ENCODE peak calls at places on chromosome 4, in eight cellular contexts. One of them, this sample, is unnamed.

GRCh38 chr4:47930971-47931804 is 16.8 kb upstream of the NFXL1 start:
- DNase-seq in effector memory CD8-positive, alpha-beta T cell: no peak
- DNase-seq in MV-4-11: no peak
- DNase-seq in D341Med: no peak
- DNase-seq in GDM1: no peak
- DNase-seq in substantia nigra: no peak
- DNase-seq in RKO: no peak
- DNase-seq in Right ventricle myocardium inferior: no peak
- DNase-seq in this sample: no peak

GRCh38 chr4:91826186-91826585 is 477.6 kb upstream of the GRID2 start:
- DNase-seq in effector memory CD8-positive, alpha-beta T cell: no peak
- DNase-seq in MV-4-11: no peak
- DNase-seq in D341Med: no peak
- DNase-seq in GDM1: no peak
- DNase-seq in substantia nigra: no peak
- DNase-seq in RKO: peak; percentile 38
- DNase-seq in Right ventricle myocardium inferior: no peak
- DNase-seq in this sample: no peak

GRCh38 chr4:77852892-77853495 is 9.6 kb upstream of the MRPL1 start:
- DNase-seq in effector memory CD8-positive, alpha-beta T cell: peak; percentile 66
- DNase-seq in MV-4-11: peak; percentile 74
- DNase-seq in D341Med: no peak
- DNase-seq in GDM1: peak; percentile 81
- DNase-seq in substantia nigra: no peak
- DNase-seq in RKO: no peak
- DNase-seq in Right ventricle myocardium inferior: no peak
- DNase-seq in this sample: no peak

GRCh38 chr4:110290511-110290910 is 92.1 kb upstream of the ELOVL6 start:
- DNase-seq in effector memory CD8-positive, alpha-beta T cell: no peak
- DNase-seq in MV-4-11: no peak
- DNase-seq in D341Med: no peak
- DNase-seq in GDM1: no peak
- DNase-seq in substantia nigra: no peak
- DNase-seq in RKO: no peak
- DNase-seq in Right ventricle myocardium inferior: no peak
- DNase-seq in this sample: no peak

GRCh38 chr4:19945501-19945900 is 306.2 kb upstream of the SLIT2 start:
- DNase-seq in effector memory CD8-positive, alpha-beta T cell: no peak
- DNase-seq in MV-4-11: no peak
- DNase-seq in D341Med: no peak
- DNase-seq in GDM1: no peak
- DNase-seq in substantia nigra: no peak
- DNase-seq in RKO: no peak
- DNase-seq in Right ventricle myocardium inferior: no peak
- DNase-seq in this sample: no peak

GRCh38 chr4:101321481-101322042 is 25.8 kb downstream of the PPP3CA start:
- DNase-seq in effector memory CD8-positive, alpha-beta T cell: no peak
- DNase-seq in MV-4-11: no peak
- DNase-seq in D341Med: no peak
- DNase-seq in GDM1: no peak
- DNase-seq in substantia nigra: no peak
- DNase-seq in RKO: no peak
- DNase-seq in Right ventricle myocardium inferior: no peak
- DNase-seq in this sample: no peak

GRCh38 chr4:177001271-177002175 is 208.8 kb upstream of the VEGFC start:
- DNase-seq in effector memory CD8-positive, alpha-beta T cell: no peak
- DNase-seq in MV-4-11: peak; percentile 88
- DNase-seq in D341Med: no peak
- DNase-seq in GDM1: no peak
- DNase-seq in substantia nigra: no peak
- DNase-seq in RKO: peak; percentile 62
- DNase-seq in Right ventricle myocardium inferior: no peak
- DNase-seq in this sample: no peak

GRCh38 chr4:153748378-153748777 is 11.4 kb downstream of the RNF175 start:
- DNase-seq in effector memory CD8-positive, alpha-beta T cell: no peak
- DNase-seq in MV-4-11: peak; percentile 58
- DNase-seq in D341Med: no peak
- DNase-seq in GDM1: no peak
- DNase-seq in substantia nigra: no peak
- DNase-seq in RKO: no peak
- DNase-seq in Right ventricle myocardium inferior: no peak
- DNase-seq in this sample: no peak

GRCh38 chr4:107794001-107794400 is 30.7 kb upstream of the SGMS2 start:
- DNase-seq in effector memory CD8-positive, alpha-beta T cell: no peak
- DNase-seq in MV-4-11: no peak
- DNase-seq in D341Med: no peak
- DNase-seq in GDM1: no peak
- DNase-seq in substantia nigra: no peak
- DNase-seq in RKO: no peak
- DNase-seq in Right ventricle myocardium inferior: no peak
- DNase-seq in this sample: no peak

GRCh38 chr4:128322311-128322710 is 34.7 kb upstream of the PGRMC2 start:
- DNase-seq in effector memory CD8-positive, alpha-beta T cell: no peak
- DNase-seq in MV-4-11: no peak
- DNase-seq in D341Med: no peak
- DNase-seq in GDM1: no peak
- DNase-seq in substantia nigra: no peak
- DNase-seq in RKO: no peak
- DNase-seq in Right ventricle myocardium inferior: no peak
- DNase-seq in this sample: no peak

GRCh38 chr4:48651869-48652447 is 128.1 kb downstream of the FRYL start:
- DNase-seq in effector memory CD8-positive, alpha-beta T cell: no peak
- DNase-seq in MV-4-11: no peak
- DNase-seq in D341Med: no peak
- DNase-seq in GDM1: no peak
- DNase-seq in substantia nigra: no peak
- DNase-seq in RKO: no peak
- DNase-seq in Right ventricle myocardium inferior: no peak
- DNase-seq in this sample: no peak

GRCh38 chr4:13097971-13098370 is 386.2 kb downstream of the RAB28 start:
- DNase-seq in effector memory CD8-positive, alpha-beta T cell: no peak
- DNase-seq in MV-4-11: no peak
- DNase-seq in D341Med: no peak
- DNase-seq in GDM1: no peak
- DNase-seq in substantia nigra: no peak
- DNase-seq in RKO: no peak
- DNase-seq in Right ventricle myocardium inferior: no peak
- DNase-seq in this sample: no peak

GRCh38 chr4:5019274-5019673 is at the start of gene CYTL1:
- DNase-seq in effector memory CD8-positive, alpha-beta T cell: no peak
- DNase-seq in MV-4-11: no peak
- DNase-seq in D341Med: peak; percentile 43
- DNase-seq in GDM1: peak; percentile 70
- DNase-seq in substantia nigra: no peak
- DNase-seq in RKO: no peak
- DNase-seq in Right ventricle myocardium inferior: no peak
- DNase-seq in this sample: no peak